ENCODE peak calls at places on chromosome 22, in nine cellular contexts. Q, B, S, K, C, V, F, L and I are unnamed samples.

GRCh38 chr22:32883131-32883530 is 81.6 kb downstream of the TIMP3 start:
- DNase-seq in C (no peak), S (no peak), V (no peak), K (no peak), F (no peak), L (no peak), B (no peak), Q (no peak), I (no peak)

GRCh38 chr22:38258895-38259294 is 13.9 kb downstream of the TMEM184B start:
- DNase-seq in Q (no peak), V (peak; percentile 82), S (no peak), K (no peak), L (no peak), C (no peak), F (no peak), B (no peak), I (no peak)

GRCh38 chr22:44191036-44191454 is 10.3 kb downstream of the PARVG start:
- DNase-seq in V (peak; percentile 40), B (no peak), S (no peak), K (peak; percentile 37), Q (no peak), C (no peak), F (peak; percentile 48), L (no peak), I (no peak)

GRCh38 chr22:34243023-34243422 is 322.7 kb upstream of the LARGE1 start:
- DNase-seq in C (no peak), L (no peak), B (no peak), K (no peak), V (no peak), F (no peak), S (no peak), Q (no peak), I (no peak)

GRCh38 chr22:33188316-33188715 is 130.1 kb upstream of the SYN3 start:
- DNase-seq in L (no peak), B (no peak), C (no peak), Q (no peak), S (no peak), K (no peak), V (no peak), F (no peak), I (peak; percentile 9)

GRCh38 chr22:49052023-49052538 is 775.6 kb downstream of the BRD1 start:
- DNase-seq in F (peak; percentile 58), S (no peak), Q (no peak), C (no peak), B (no peak), V (no peak), L (no peak), K (peak; percentile 6), I (no peak)

GRCh38 chr22:23237841-23238240 is 57.5 kb downstream of the BCR start:
- DNase-seq in S (no peak), F (no peak), B (no peak), K (no peak), L (no peak), C (no peak), V (no peak), Q (no peak), I (no peak)

GRCh38 chr22:31099386-31099785 is 8.0 kb downstream of the SELENOM start:
- DNase-seq in B (no peak), K (no peak), S (no peak), Q (no peak), L (no peak), C (no peak), F (no peak), V (no peak), I (no peak)

DNA sequence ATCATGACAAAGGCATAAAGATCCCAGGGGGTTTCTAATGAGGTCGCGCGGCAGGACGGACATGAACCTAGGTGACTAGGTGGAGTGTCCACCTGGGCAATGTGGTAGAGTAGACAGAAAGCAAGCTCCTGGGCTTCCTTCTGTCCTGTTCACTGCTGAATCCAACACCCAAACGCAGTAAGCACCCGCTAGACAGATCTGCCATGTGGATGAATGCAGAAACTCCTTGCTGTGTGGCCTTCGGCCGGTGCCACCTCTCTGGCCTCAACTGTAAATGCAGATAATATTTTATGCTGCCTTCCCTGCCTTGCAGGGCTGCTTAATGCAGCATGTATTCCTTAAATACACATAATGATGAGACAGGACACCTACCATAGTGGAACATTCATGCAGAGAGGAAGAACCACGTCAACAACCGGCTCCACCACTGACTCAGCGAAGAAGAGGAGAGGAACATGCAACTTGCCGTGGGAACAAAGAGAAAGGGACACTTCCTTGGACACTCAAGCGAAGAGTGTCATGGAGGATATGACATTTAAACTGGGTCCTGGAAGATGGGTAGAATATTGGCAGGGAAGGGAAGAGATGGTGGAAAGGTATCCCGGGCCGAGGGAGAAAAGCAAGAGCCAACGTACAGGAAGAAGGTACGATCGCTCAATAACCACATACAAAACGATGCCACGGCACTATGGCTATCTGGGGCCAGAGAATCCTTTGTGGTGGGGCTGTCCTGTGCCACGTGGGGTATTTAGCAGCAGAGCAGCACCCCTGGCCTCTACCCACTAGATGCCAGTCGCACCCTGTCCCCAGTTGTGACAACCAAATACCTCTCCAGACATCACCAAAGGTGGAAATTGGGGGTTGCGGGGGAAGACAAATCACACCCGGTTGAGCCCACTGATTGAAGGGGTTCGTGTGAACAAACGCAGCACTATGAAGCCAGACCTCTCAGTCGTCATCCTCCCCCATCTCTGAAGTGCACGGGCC is 30.8 kb downstream of the MYH9 start:
- DNase-seq in B (no peak), S (no peak), K (peak; percentile 60), F (no peak), L (no peak), V (no peak), C (no peak), Q (no peak), I (no peak)
- H3K4me3 ChIP-seq in B (peak overlapping the region; percentile 52), S (no peak overlapping the region), K (no peak overlapping the region), F (peak overlapping the region; percentile 16), L (peak overlapping the region; percentile 4), V (no peak overlapping the region), C (no peak overlapping the region), Q (no peak overlapping the region), I (no peak overlapping the region)

GRCh38 chr22:27576413-27576812 is 225.1 kb downstream of the MN1 start:
- DNase-seq in V (no peak), C (no peak), Q (no peak), F (no peak), K (no peak), L (no peak), B (no peak), S (no peak), I (no peak)

GRCh38 chr22:27574651-27575050 is 226.9 kb downstream of the MN1 start:
- DNase-seq in C (no peak), L (no peak), F (no peak), B (no peak), V (no peak), K (no peak), Q (no peak), S (no peak), I (no peak)

GRCh38 chr22:27573992-27574391 is 227.6 kb downstream of the MN1 start:
- DNase-seq in B (no peak), Q (no peak), F (no peak), K (no peak), V (no peak), S (no peak), C (no peak), L (no peak), I (no peak)

GRCh38 chr22:27576815-27577564 is 224.6 kb downstream of the MN1 start:
- DNase-seq in L (no peak), K (peak; percentile 82), B (no peak), Q (no peak), S (no peak), C (no peak), V (peak; percentile 23), F (no peak), I (no peak)

DNA sequence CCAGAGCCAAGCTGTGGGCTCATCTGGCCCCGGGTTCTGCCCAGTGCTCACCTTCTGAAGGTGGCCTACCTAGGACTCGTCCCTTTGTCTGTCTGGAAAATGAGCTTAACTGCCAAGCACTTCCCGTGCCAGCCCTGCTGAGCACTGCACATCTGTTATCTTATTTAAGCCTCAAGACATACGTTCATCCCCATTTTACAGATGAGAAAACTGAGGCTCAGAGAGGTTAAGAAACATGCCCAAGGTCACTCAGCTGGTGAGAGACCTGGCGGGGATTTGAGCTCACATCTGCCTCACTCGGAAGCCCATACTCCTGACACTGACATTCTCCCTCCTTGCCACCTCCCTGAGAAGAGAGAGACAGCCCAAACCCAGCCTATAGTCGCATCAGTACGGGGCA is 226.2 kb downstream of the MN1 start:
- DNase-seq in Q (no peak), B (no peak), F (no peak), V (no peak), S (no peak), L (no peak), C (no peak), K (no peak), I (no peak)
- TF ChIP-seq CTCF in Q (no peak), B (no peak), F (no peak), V (no peak), S (no peak), L (no peak), C (no peak), K (no peak), I (no peak)

GRCh38 chr22:35445933-35446332 is 46.0 kb downstream of the MCM5 start:
- DNase-seq in C (no peak), Q (no peak), L (no peak), B (no peak), V (peak; percentile 18), F (no peak), K (no peak), S (no peak), I (no peak)

GRCh38 chr22:35443338-35443737 is 43.4 kb downstream of the MCM5 start:
- DNase-seq in Q (no peak), C (no peak), V (no peak), K (no peak), B (no peak), S (no peak), F (no peak), L (no peak), I (no peak)

GRCh38 chr22:35446365-35446764 is 46.4 kb downstream of the MCM5 start:
- DNase-seq in L (no peak), B (no peak), Q (peak; percentile 25), K (peak; percentile 97), F (no peak), C (no peak), V (peak; percentile 66), S (no peak), I (peak; percentile 82)

GRCh38 chr22:35443790-35444684 is 44.1 kb downstream of the MCM5 start:
- DNase-seq in S (no peak), V (no peak), F (no peak), Q (no peak), B (no peak), C (no peak), K (no peak), L (no peak), I (no peak)

DNA sequence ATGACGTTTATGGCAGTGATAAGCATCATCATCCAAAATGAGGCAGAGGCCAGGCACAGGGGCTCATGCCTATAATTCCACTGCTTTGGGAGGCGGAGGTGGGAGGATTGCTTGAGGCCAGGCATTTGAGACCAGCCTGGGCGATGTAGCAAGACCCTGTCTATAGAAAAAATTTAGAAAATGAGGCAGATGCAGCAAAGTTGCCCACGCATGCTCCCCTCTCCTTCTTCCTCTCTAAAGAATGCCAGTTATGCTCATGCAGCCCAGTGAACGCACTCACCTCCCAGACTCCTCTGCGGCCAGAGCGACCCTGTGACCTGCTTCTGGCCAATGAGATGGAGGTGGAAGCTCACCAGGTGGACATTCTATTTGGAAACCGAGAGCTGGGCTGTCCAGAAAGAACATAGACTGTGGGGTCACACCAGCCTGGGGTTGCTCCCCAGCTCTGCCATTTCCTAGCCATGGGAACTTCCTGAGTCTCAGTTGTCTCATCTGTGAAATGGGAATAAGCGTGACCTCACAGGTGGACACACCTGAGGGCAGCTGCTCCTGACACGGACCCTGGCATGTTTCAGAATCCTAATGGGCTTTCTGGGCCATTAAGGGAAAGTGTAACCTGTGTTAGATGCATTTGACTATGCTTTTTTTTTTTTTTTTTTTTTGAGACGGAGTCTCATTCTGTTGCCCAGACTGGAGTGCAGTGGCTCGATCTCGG is 44.9 kb downstream of the MCM5 start:
- DNase-seq in C (no peak), V (no peak), F (no peak), S (no peak), L (no peak), Q (no peak), K (no peak), B (no peak), I (no peak)
- H3K4me3 ChIP-seq in C (no peak overlapping the region), V (no peak overlapping the region), F (no peak overlapping the region), S (no peak overlapping the region), L (no peak overlapping the region), Q (no peak overlapping the region), K (no peak overlapping the region), B (no peak overlapping the region), I (no peak overlapping the region)

DNA sequence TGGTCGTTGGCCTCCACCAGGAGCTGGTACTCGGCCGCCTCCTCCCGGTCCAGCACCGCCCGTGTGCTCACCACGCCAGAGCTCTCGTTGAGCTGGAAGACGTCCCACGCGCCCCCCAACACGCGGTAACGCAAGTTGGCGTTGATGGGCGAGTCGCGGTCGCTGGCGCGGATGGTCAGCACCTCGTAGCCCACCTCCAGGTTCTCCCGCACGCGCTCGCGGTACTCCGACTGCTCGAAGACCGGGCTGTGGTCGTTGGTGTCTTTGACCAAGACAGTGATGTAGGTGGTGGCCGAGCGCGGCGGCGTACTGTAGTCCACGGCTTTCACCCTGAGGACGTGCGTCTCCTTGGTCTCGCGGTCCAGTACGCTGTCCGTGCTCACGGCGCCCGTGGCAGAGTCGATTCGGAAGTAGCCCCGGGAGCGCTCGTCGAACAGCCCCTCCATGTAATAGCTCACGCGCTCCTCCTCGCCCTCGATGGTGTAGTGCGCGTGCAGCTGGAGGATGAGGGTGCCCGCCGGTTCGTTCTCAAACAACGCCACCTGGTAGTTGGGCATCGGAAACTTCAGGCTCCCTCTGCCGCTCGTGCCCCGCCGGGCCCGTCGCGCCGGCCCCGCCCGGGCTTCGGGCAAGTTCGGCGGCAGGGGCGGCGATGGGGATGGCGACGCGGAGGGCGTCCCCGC is 1.4 kb downstream of the CELSR1 start:
- DNase-seq in B (no peak), F (no peak), C (no peak), S (no peak), Q (no peak), L (no peak), V (no peak), K (no peak), I (no peak)
- TF ChIP-seq CTCF in B (no peak), F (no peak), C (no peak), S (no peak), Q (no peak), L (no peak), V (no peak), K (no peak), I (no peak)